ENCODE peak calls at places on chromosomes 4 and X, in nine cellular contexts. D is neural progenitor cell, S is NCI-H1694, L is foreskin fibroblast, N is fibroblast of mammary gland, I is COLO829, K is left cardiac atrium, Q is stomach, O is LHCN-M2. J is an unnamed sample.

GRCh38 chrX:85004255-85004654 is 578 bp downstream of the APOOL start:
- DNase-seq in N (peak; percentile 40), S (no peak), O (peak; percentile 4), L (no peak), Q (no peak), D (no peak), I (no peak), K (no peak), J (no peak)

GRCh38 chr4:39975488-39976089 is 2.1 kb downstream of the PDS5A start:
- DNase-seq in Q (no peak), D (no peak), L (peak; percentile 72), O (peak; percentile 60), I (no peak), N (peak; percentile 78), S (no peak), K (no peak), J (no peak)

GRCh38 chr4:20839957-20840356 is 139.7 kb downstream of the PACRGL start:
- DNase-seq in L (peak; percentile 66), Q (no peak), N (peak; percentile 76), I (peak; percentile 19), S (no peak), D (no peak), O (no peak), K (no peak), J (no peak)

GRCh38 chrX:111131572-111131971 is 35.6 kb downstream of the PAK3 start:
- DNase-seq in O (no peak), N (peak; percentile 8), S (no peak), L (no peak), K (no peak), Q (no peak), D (peak; percentile 7), I (no peak), J (no peak)

GRCh38 chrX:109635151-109635550 is 10.2 kb upstream of the KCNE5 start:
- DNase-seq in I (peak; percentile 28), K (no peak), N (peak; percentile 23), D (peak; percentile 34), O (peak; percentile 5), S (peak; percentile 26), L (peak; percentile 14), Q (no peak), J (no peak)

GRCh38 chr4:8029689-8030088 is 90.0 kb upstream of the AFAP1 start:
- DNase-seq in D (no peak), I (no peak), S (no peak), K (no peak), Q (no peak), O (peak; percentile 93), L (no peak), N (peak; percentile 14), J (no peak)

GRCh38 chrX:7925867-7926472 is 1.2 kb downstream of the PNPLA4 start:
- DNase-seq in I (peak; percentile 62), S (no peak), O (peak; percentile 0), Q (peak; percentile 63), K (peak; percentile 47), N (peak; percentile 74), L (peak; percentile 45), D (peak; percentile 68), J (peak; percentile 22)

GRCh38 chr4:144709793-144710525 is 64.0 kb downstream of the HHIP start:
- DNase-seq in K (no peak), D (no peak), Q (no peak), I (peak; percentile 58), N (peak; percentile 87), L (peak; percentile 68), O (peak; percentile 85), S (no peak), J (no peak)

GRCh38 chr4:26418107-26418506 is 72.2 kb downstream of the CCKAR start:
- DNase-seq in O (no peak), D (no peak), L (no peak), K (no peak), I (no peak), Q (no peak), N (no peak), S (no peak), J (no peak)

GRCh38 chr4:6539009-6539764 is 35.8 kb upstream of the MAN2B2 start:
- DNase-seq in D (no peak), S (no peak), I (no peak), K (no peak), O (no peak), N (no peak), L (no peak), Q (no peak), J (no peak)

GRCh38 chrX:28520786-28521185 is 66.5 kb upstream of the IL1RAPL1 start:
- DNase-seq in N (no peak), S (no peak), D (no peak), I (no peak), O (no peak), L (no peak), Q (no peak), K (no peak), J (no peak)

GRCh38 chrX:150607200-150607599 is 38.8 kb downstream of the MTM1 start:
- DNase-seq in O (no peak), S (no peak), D (no peak), K (no peak), N (no peak), L (no peak), Q (no peak), I (no peak), J (no peak)

GRCh38 chrX:16445166-16445752 is 204.7 kb upstream of the S100G start:
- DNase-seq in D (peak; percentile 70), Q (peak; percentile 39), L (no peak), K (no peak), I (peak; percentile 13), O (peak; percentile 33), N (peak; percentile 39), S (peak; percentile 15), J (no peak)

GRCh38 chr4:109215511-109215910 is 86.9 kb downstream of the COL25A1 start:
- DNase-seq in D (no peak), S (no peak), O (no peak), N (no peak), I (no peak), L (no peak), K (no peak), Q (no peak), J (no peak)

GRCh38 chr4:101292901-101293300 is 54.4 kb downstream of the PPP3CA start:
- DNase-seq in O (peak; percentile 15), L (no peak), S (no peak), I (no peak), N (peak; percentile 63), K (no peak), Q (no peak), D (no peak), J (no peak)

GRCh38 chr4:48341776-48342558 is 638 bp downstream of the SLAIN2 start:
- DNase-seq in I (no peak), Q (peak; percentile 55), O (peak; percentile 29), K (peak; percentile 68), L (no peak), N (no peak), D (peak; percentile 86), S (peak; percentile 5), J (no peak)

J was measured in NCI-H524 treated with DMSO at 0.1 percent for 48 hours.